ENCODE peak calls at places on chromosomes 7 and 10, in seven cellular contexts. One of them, this sample, is unnamed.

GRCh38 chr7:101207459-101207858 is 6.6 kb upstream of the MOGAT3 start:
- DNase-seq in brain microvascular endothelial cell: no peak
- DNase-seq in dorsolateral prefrontal cortex: no peak
- DNase-seq in aorta: no peak
- DNase-seq in fibroblast of the aortic adventitia: no peak
- DNase-seq in psoas muscle: no peak
- DNase-seq in A549: no peak
- DNase-seq in this sample: no peak

GRCh38 chr7:102860351-102860811 is 52.4 kb upstream of the LRRC17 start:
- DNase-seq in dorsolateral prefrontal cortex: no peak
- DNase-seq in A549: no peak
- DNase-seq in psoas muscle: no peak
- DNase-seq in aorta: no peak
- DNase-seq in brain microvascular endothelial cell: peak; percentile 86
- DNase-seq in fibroblast of the aortic adventitia: peak; percentile 95
- DNase-seq in this sample: no peak

GRCh38 chr7:105487559-105488218 is 34.4 kb downstream of the PUS7 start:
- DNase-seq in A549: peak; percentile 12
- DNase-seq in dorsolateral prefrontal cortex: no peak
- DNase-seq in fibroblast of the aortic adventitia: peak; percentile 88
- DNase-seq in brain microvascular endothelial cell: peak; percentile 87
- DNase-seq in psoas muscle: no peak
- DNase-seq in aorta: no peak
- DNase-seq in this sample: no peak

GRCh38 chr7:23462846-23463245 is 7.4 kb downstream of the IGF2BP3 start:
- DNase-seq in brain microvascular endothelial cell: peak; percentile 63
- DNase-seq in A549: no peak
- DNase-seq in dorsolateral prefrontal cortex: no peak
- DNase-seq in aorta: no peak
- DNase-seq in psoas muscle: no peak
- DNase-seq in fibroblast of the aortic adventitia: peak; percentile 75
- DNase-seq in this sample: no peak

GRCh38 chr7:83347836-83348482 is 185.3 kb upstream of the PCLO start:
- DNase-seq in dorsolateral prefrontal cortex: no peak
- DNase-seq in psoas muscle: no peak
- DNase-seq in brain microvascular endothelial cell: peak; percentile 83
- DNase-seq in A549: peak; percentile 1
- DNase-seq in fibroblast of the aortic adventitia: peak; percentile 67
- DNase-seq in aorta: no peak
- DNase-seq in this sample: no peak

GRCh38 chr10:10792681-10793080 is 225.0 kb upstream of the CELF2 start:
- DNase-seq in brain microvascular endothelial cell: peak; percentile 91
- DNase-seq in psoas muscle: no peak
- DNase-seq in A549: no peak
- DNase-seq in dorsolateral prefrontal cortex: no peak
- DNase-seq in fibroblast of the aortic adventitia: peak; percentile 97
- DNase-seq in aorta: no peak
- DNase-seq in this sample: no peak

GRCh38 chr7:155574556-155574955 is 28.2 kb upstream of the CNPY1 start:
- DNase-seq in dorsolateral prefrontal cortex: no peak
- DNase-seq in A549: no peak
- DNase-seq in brain microvascular endothelial cell: no peak
- DNase-seq in fibroblast of the aortic adventitia: no peak
- DNase-seq in aorta: no peak
- DNase-seq in psoas muscle: no peak
- DNase-seq in this sample: no peak

GRCh38 chr10:102068216-102068615 is 3.1 kb downstream of the HPS6 start:
- DNase-seq in A549: no peak
- DNase-seq in dorsolateral prefrontal cortex: no peak
- DNase-seq in aorta: no peak
- DNase-seq in brain microvascular endothelial cell: no peak
- DNase-seq in fibroblast of the aortic adventitia: peak; percentile 27
- DNase-seq in psoas muscle: peak; percentile 33
- DNase-seq in this sample: no peak

GRCh38 chr10:45596556-45596955 is 76.0 kb downstream of the ZFAND4 start:
- DNase-seq in A549: no peak
- DNase-seq in fibroblast of the aortic adventitia: no peak
- DNase-seq in psoas muscle: no peak
- DNase-seq in brain microvascular endothelial cell: no peak
- DNase-seq in aorta: no peak
- DNase-seq in dorsolateral prefrontal cortex: no peak
- DNase-seq in this sample: no peak

GRCh38 chr7:112131016-112131415 is 75.2 kb downstream of the DOCK4 start:
- DNase-seq in aorta: no peak
- DNase-seq in fibroblast of the aortic adventitia: no peak
- DNase-seq in A549: no peak
- DNase-seq in dorsolateral prefrontal cortex: no peak
- DNase-seq in brain microvascular endothelial cell: no peak
- DNase-seq in psoas muscle: no peak
- DNase-seq in this sample: no peak

GRCh38 chr10:70851597-70852475 is 36.1 kb downstream of the SGPL1 start:
- DNase-seq in A549: no peak
- DNase-seq in brain microvascular endothelial cell: no peak
- DNase-seq in psoas muscle: no peak
- DNase-seq in dorsolateral prefrontal cortex: no peak
- DNase-seq in fibroblast of the aortic adventitia: no peak
- DNase-seq in aorta: no peak
- DNase-seq in this sample: no peak
- H3K4me3 ChIP-seq in A549: no peak overlapping the region
- H3K4me3 ChIP-seq in brain microvascular endothelial cell: no peak overlapping the region
- H3K4me3 ChIP-seq in psoas muscle: no peak overlapping the region
- H3K4me3 ChIP-seq in dorsolateral prefrontal cortex: no peak overlapping the region
- H3K4me3 ChIP-seq in fibroblast of the aortic adventitia: no peak overlapping the region
- H3K4me3 ChIP-seq in aorta: no peak overlapping the region
- H3K4me3 ChIP-seq in this sample: no peak overlapping the region

GRCh38 chr7:150745086-150745485 is 7.9 kb downstream of the GIMAP5 start:
- DNase-seq in A549: no peak
- DNase-seq in fibroblast of the aortic adventitia: no peak
- DNase-seq in psoas muscle: no peak
- DNase-seq in brain microvascular endothelial cell: no peak
- DNase-seq in dorsolateral prefrontal cortex: no peak
- DNase-seq in aorta: no peak
- DNase-seq in this sample: no peak

GRCh38 chr7:150744041-150744656 is 6.9 kb downstream of the GIMAP5 start:
- DNase-seq in dorsolateral prefrontal cortex: no peak
- DNase-seq in A549: no peak
- DNase-seq in fibroblast of the aortic adventitia: no peak
- DNase-seq in aorta: no peak
- DNase-seq in brain microvascular endothelial cell: no peak
- DNase-seq in psoas muscle: no peak
- DNase-seq in this sample: no peak

GRCh38 chr7:150740053-150740452 is 2.8 kb downstream of the GIMAP5 start:
- DNase-seq in psoas muscle: no peak
- DNase-seq in fibroblast of the aortic adventitia: no peak
- DNase-seq in A549: no peak
- DNase-seq in brain microvascular endothelial cell: no peak
- DNase-seq in aorta: no peak
- DNase-seq in dorsolateral prefrontal cortex: no peak
- DNase-seq in this sample: no peak

GRCh38 chr7:150739045-150739432 is 1.8 kb downstream of the GIMAP5 start:
- DNase-seq in dorsolateral prefrontal cortex: no peak
- DNase-seq in aorta: no peak
- DNase-seq in brain microvascular endothelial cell: no peak
- DNase-seq in psoas muscle: no peak
- DNase-seq in fibroblast of the aortic adventitia: no peak
- DNase-seq in A549: no peak
- DNase-seq in this sample: no peak

DNA sequence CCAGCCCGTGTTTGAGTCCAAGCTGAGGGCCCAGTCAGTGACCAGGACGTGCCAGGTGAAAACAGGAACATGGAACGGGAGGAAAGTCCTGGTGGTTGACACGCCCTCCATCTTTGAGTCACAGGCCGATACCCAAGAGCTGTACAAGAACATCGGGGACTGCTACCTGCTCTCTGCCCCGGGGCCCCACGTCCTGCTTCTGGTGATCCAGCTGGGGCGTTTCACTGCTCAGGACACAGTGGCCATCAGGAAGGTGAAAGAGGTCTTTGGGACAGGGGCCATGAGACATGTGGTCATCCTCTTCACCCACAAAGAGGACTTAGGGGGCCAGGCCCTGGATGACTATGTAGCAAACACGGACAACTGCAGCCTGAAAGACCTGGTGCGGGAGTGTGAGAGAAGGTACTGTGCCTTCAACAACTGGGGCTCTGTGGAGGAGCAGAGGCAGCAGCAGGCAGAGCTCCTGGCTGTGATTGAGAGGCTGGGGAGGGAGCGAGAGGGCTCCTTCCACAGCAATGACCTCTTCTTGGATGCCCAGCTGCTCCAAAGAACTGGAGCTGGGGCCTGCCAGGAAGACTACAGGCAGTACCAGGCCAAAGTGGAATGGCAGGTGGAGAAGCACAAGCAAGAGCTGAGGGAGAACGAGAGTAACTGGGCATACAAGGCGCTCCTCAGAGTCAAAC is 5.2 kb downstream of the GIMAP5 start:
- DNase-seq in dorsolateral prefrontal cortex: no peak
- DNase-seq in brain microvascular endothelial cell: no peak
- DNase-seq in A549: no peak
- DNase-seq in aorta: no peak
- DNase-seq in fibroblast of the aortic adventitia: no peak
- DNase-seq in psoas muscle: no peak
- DNase-seq in this sample: no peak
- H3K4me3 ChIP-seq in dorsolateral prefrontal cortex: no peak overlapping the region
- H3K4me3 ChIP-seq in brain microvascular endothelial cell: no peak overlapping the region
- H3K4me3 ChIP-seq in A549: no peak overlapping the region
- H3K4me3 ChIP-seq in aorta: no peak overlapping the region
- H3K4me3 ChIP-seq in fibroblast of the aortic adventitia: no peak overlapping the region
- H3K4me3 ChIP-seq in psoas muscle: no peak overlapping the region
- H3K4me3 ChIP-seq in this sample: no peak overlapping the region

GRCh38 chr7:43591551-43592180 is 8.8 kb downstream of the STK17A start:
- DNase-seq in fibroblast of the aortic adventitia: no peak
- DNase-seq in psoas muscle: no peak
- DNase-seq in brain microvascular endothelial cell: no peak
- DNase-seq in dorsolateral prefrontal cortex: no peak
- DNase-seq in aorta: no peak
- DNase-seq in A549: no peak
- DNase-seq in this sample: no peak

GRCh38 chr7:43588477-43589132 is 5.7 kb downstream of the STK17A start:
- DNase-seq in aorta: no peak
- DNase-seq in fibroblast of the aortic adventitia: no peak
- DNase-seq in psoas muscle: no peak
- DNase-seq in A549: no peak
- DNase-seq in dorsolateral prefrontal cortex: no peak
- DNase-seq in brain microvascular endothelial cell: no peak
- DNase-seq in this sample: no peak

GRCh38 chr7:43590862-43591550 is 8.1 kb downstream of the STK17A start:
- DNase-seq in dorsolateral prefrontal cortex: no peak
- DNase-seq in brain microvascular endothelial cell: no peak
- DNase-seq in aorta: no peak
- DNase-seq in psoas muscle: no peak
- DNase-seq in A549: no peak
- DNase-seq in fibroblast of the aortic adventitia: no peak
- DNase-seq in this sample: no peak

GRCh38 chr7:43589133-43589478 is 6.2 kb downstream of the STK17A start:
- DNase-seq in brain microvascular endothelial cell: no peak
- DNase-seq in psoas muscle: no peak
- DNase-seq in aorta: no peak
- DNase-seq in fibroblast of the aortic adventitia: no peak
- DNase-seq in A549: no peak
- DNase-seq in dorsolateral prefrontal cortex: no peak
- DNase-seq in this sample: no peak

GRCh38 chr7:43589728-43590127 is 6.8 kb downstream of the STK17A start:
- DNase-seq in dorsolateral prefrontal cortex: no peak
- DNase-seq in brain microvascular endothelial cell: no peak
- DNase-seq in fibroblast of the aortic adventitia: no peak
- DNase-seq in A549: no peak
- DNase-seq in aorta: no peak
- DNase-seq in psoas muscle: no peak
- DNase-seq in this sample: no peak
- H3K4me3 ChIP-seq in dorsolateral prefrontal cortex: no peak overlapping the region
- H3K4me3 ChIP-seq in brain microvascular endothelial cell: no peak overlapping the region
- H3K4me3 ChIP-seq in fibroblast of the aortic adventitia: no peak overlapping the region
- H3K4me3 ChIP-seq in A549: no peak overlapping the region
- H3K4me3 ChIP-seq in aorta: no peak overlapping the region
- H3K4me3 ChIP-seq in psoas muscle: no peak overlapping the region
- H3K4me3 ChIP-seq in this sample: no peak overlapping the region

GRCh38 chr10:48770558-48771089 is 86.0 kb downstream of the WDFY4 start:
- DNase-seq in brain microvascular endothelial cell: no peak
- DNase-seq in aorta: no peak
- DNase-seq in dorsolateral prefrontal cortex: no peak
- DNase-seq in fibroblast of the aortic adventitia: no peak
- DNase-seq in psoas muscle: no peak
- DNase-seq in A549: no peak
- DNase-seq in this sample: no peak

GRCh38 chr10:48769706-48770105 is 85.0 kb downstream of the WDFY4 start:
- DNase-seq in aorta: no peak
- DNase-seq in dorsolateral prefrontal cortex: no peak
- DNase-seq in brain microvascular endothelial cell: no peak
- DNase-seq in psoas muscle: no peak
- DNase-seq in A549: no peak
- DNase-seq in fibroblast of the aortic adventitia: no peak
- DNase-seq in this sample: no peak

GRCh38 chr10:48774416-48775205 is 89.9 kb downstream of the WDFY4 start:
- DNase-seq in aorta: no peak
- DNase-seq in A549: no peak
- DNase-seq in brain microvascular endothelial cell: no peak
- DNase-seq in fibroblast of the aortic adventitia: no peak
- DNase-seq in dorsolateral prefrontal cortex: no peak
- DNase-seq in psoas muscle: no peak
- DNase-seq in this sample: no peak

GRCh38 chr10:48773580-48773979 is 88.9 kb downstream of the WDFY4 start:
- DNase-seq in psoas muscle: no peak
- DNase-seq in dorsolateral prefrontal cortex: no peak
- DNase-seq in aorta: no peak
- DNase-seq in brain microvascular endothelial cell: no peak
- DNase-seq in A549: no peak
- DNase-seq in fibroblast of the aortic adventitia: no peak
- DNase-seq in this sample: no peak

DNA sequence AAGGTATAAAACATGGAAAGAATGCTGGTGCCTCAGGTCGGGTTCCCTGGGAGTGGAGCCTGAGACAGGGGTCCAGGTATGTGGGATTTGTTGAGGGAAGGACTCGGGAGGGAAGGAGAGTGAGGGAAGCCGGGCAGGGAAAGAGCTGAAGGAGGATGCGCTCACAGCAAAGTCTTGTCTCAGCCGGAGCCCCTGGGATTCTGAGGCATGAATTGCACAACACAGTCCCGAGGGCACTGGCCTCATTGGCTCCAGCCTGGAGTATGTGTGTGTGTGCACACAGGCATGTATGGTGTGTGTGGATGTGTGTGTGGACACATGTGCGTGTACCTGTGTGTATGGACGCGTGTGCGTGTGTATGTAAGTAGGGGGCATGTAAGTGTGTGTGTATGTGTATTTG is 87.4 kb downstream of the WDFY4 start:
- DNase-seq in psoas muscle: no peak
- DNase-seq in A549: no peak
- DNase-seq in dorsolateral prefrontal cortex: no peak
- DNase-seq in brain microvascular endothelial cell: no peak
- DNase-seq in aorta: no peak
- DNase-seq in fibroblast of the aortic adventitia: no peak
- DNase-seq in this sample: no peak
- H3K4me3 ChIP-seq in psoas muscle: no peak overlapping the region
- H3K4me3 ChIP-seq in A549: no peak overlapping the region
- H3K4me3 ChIP-seq in dorsolateral prefrontal cortex: no peak overlapping the region
- H3K4me3 ChIP-seq in brain microvascular endothelial cell: no peak overlapping the region
- H3K4me3 ChIP-seq in aorta: no peak overlapping the region
- H3K4me3 ChIP-seq in fibroblast of the aortic adventitia: no peak overlapping the region
- H3K4me3 ChIP-seq in this sample: no peak overlapping the region

This sample was measured in suprapubic skin.